ENCODE peak calls at places on chromosome 6, in nine cellular contexts. C, K, X, Q, Y, N, L, M and D are unnamed samples.

GRCh38 chr6:169185692-169186485 is 67.8 kb downstream of the THBS2 start:
- DNase-seq in C (no peak), K (no peak), X (no peak), Q (no peak), Y (no peak), N (no peak), L (no peak), M (no peak), D (no peak)

GRCh38 chr6:6603317-6603716 is 14.8 kb downstream of the LY86 start:
- DNase-seq in C (no peak), K (no peak), X (no peak), Q (no peak), Y (no peak), N (no peak), L (no peak), M (no peak), D (no peak)

GRCh38 chr6:24522821-24523175 is 28.0 kb downstream of the ALDH5A1 start:
- DNase-seq in C (no peak), K (no peak), X (no peak), Q (no peak), Y (no peak), N (no peak), L (no peak), M (no peak), D (no peak)

GRCh38 chr6:159981171-159981571 is 12.3 kb downstream of the IGF2R start:
- DNase-seq in C (no peak), K (no peak), X (peak; percentile 11), Q (no peak), Y (no peak), N (no peak), L (no peak), M (no peak), D (no peak)

GRCh38 chr6:39076993-39077535 is 28.5 kb downstream of the GLP1R start:
- DNase-seq in C (no peak), K (no peak), X (no peak), Q (no peak), Y (no peak), N (no peak), L (no peak), M (no peak), D (no peak)

GRCh38 chr6:146913842-146914562 is 290.2 kb upstream of the STXBP5 start:
- DNase-seq in C (peak; percentile 26), K (peak; percentile 28), X (peak; percentile 98), Q (peak; percentile 88), Y (peak; percentile 82), N (peak; percentile 87), L (peak; percentile 33), M (peak; percentile 82), D (peak; percentile 24)

GRCh38 chr6:9225441-9225871 is 790.1 kb upstream of the SLC35B3 start:
- DNase-seq in C (no peak), K (no peak), X (no peak), Q (no peak), Y (no peak), N (no peak), L (no peak), M (no peak), D (peak; percentile 68)

GRCh38 chr6:24524801-24525200 is 30.0 kb downstream of the ALDH5A1 start:
- DNase-seq in C (no peak), K (no peak), X (peak; percentile 9), Q (peak; percentile 36), Y (no peak), N (no peak), L (peak; percentile 33), M (peak; percentile 41), D (no peak)

GRCh38 chr6:157292202-157292601 is 31.1 kb downstream of the TMEM242 start:
- DNase-seq in C (no peak), K (no peak), X (no peak), Q (no peak), Y (no peak), N (no peak), L (no peak), M (no peak), D (no peak)

GRCh38 chr6:118743744-118744143 is 92.4 kb upstream of the CEP85L start:
- DNase-seq in C (no peak), K (no peak), X (no peak), Q (no peak), Y (no peak), N (no peak), L (no peak), M (no peak), D (no peak)

GRCh38 chr6:21305827-21306469 is 287.6 kb upstream of the SOX4 start:
- DNase-seq in C (no peak), K (no peak), X (no peak), Q (no peak), Y (no peak), N (no peak), L (peak; percentile 70), M (no peak), D (no peak)

GRCh38 chr6:99550046-99550445 is 18.4 kb downstream of the CCNC start:
- DNase-seq in C (no peak), K (no peak), X (no peak), Q (no peak), Y (no peak), N (no peak), L (no peak), M (no peak), D (no peak)

GRCh38 chr6:130602151-130602770 is 224.9 kb upstream of the SMLR1 start:
- DNase-seq in C (no peak), K (no peak), X (peak; percentile 98), Q (peak; percentile 67), Y (no peak), N (no peak), L (no peak), M (peak; percentile 94), D (no peak)

GRCh38 chr6:71228461-71229041 is 60.1 kb upstream of the OGFRL1 start:
- DNase-seq in C (no peak), K (no peak), X (no peak), Q (no peak), Y (no peak), N (no peak), L (no peak), M (no peak), D (no peak)

GRCh38 chr6:77463881-77464867 is 883 bp upstream of the HTR1B start:
- DNase-seq in C (no peak), K (no peak), X (peak; percentile 52), Q (no peak), Y (peak; percentile 50), N (no peak), L (no peak), M (no peak), D (no peak)

GRCh38 chr6:100810015-100810414 is 71.1 kb downstream of the ASCC3 start:
- DNase-seq in C (no peak), K (no peak), X (no peak), Q (no peak), Y (no peak), N (no peak), L (no peak), M (no peak), D (no peak)

GRCh38 chr6:11430036-11430435 is 107.5 kb upstream of the TMEM170B start:
- DNase-seq in C (no peak), K (no peak), X (no peak), Q (no peak), Y (no peak), N (no peak), L (no peak), M (no peak), D (no peak)

GRCh38 chr6:108102965-108103364 is 28.4 kb upstream of the OSTM1 start:
- DNase-seq in C (no peak), K (no peak), X (no peak), Q (no peak), Y (no peak), N (no peak), L (no peak), M (no peak), D (no peak)

GRCh38 chr6:34888441-34888820 is 589 bp upstream of the TAF11 start:
- DNase-seq in C (no peak), K (no peak), X (no peak), Q (no peak), Y (no peak), N (no peak), L (no peak), M (no peak), D (no peak)

DNA sequence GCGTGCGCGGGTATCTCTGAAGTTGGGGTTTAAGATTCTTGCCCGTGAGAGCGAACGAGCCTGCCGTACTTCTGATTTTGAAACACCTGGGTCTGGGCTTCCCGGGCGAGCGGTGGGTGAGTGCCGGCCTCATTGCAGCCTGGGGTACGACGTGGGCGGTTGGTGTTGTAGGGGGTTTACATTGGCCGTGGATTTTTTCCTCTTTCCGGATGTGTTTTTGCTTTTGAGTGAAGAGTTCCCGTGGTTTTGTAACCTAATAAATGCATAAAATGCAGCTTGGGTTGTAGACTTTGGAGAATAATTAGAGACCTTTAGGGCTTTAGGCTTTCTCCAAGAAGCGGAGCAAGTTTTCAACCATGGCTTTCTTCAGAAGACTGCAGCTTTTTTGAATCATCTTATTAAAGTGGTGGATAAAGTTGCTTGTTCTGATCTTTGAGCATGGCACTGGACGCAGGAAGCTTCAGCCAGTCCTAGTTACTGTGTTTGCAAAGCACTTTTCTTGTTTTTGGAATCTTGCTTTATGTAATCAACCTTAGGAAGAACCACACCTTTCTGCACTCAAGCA is 314 bp downstream of the FARS2 start:
- DNase-seq in C (no peak), K (no peak), X (no peak), Q (peak; percentile 2), Y (no peak), N (no peak), L (no peak), M (no peak), D (no peak)
- TF ChIP-seq POLR2AphosphoS5 in C (no peak), K (no peak), X (no peak), Q (no peak), Y (no peak), N (no peak), L (no peak), M (no peak), D (no peak)

GRCh38 chr6:13194852-13195251 is 133.5 kb downstream of the TBC1D7 start:
- DNase-seq in C (peak; percentile 48), K (peak; percentile 40), X (peak; percentile 69), Q (peak; percentile 10), Y (no peak), N (peak; percentile 58), L (peak; percentile 64), M (peak; percentile 21), D (peak; percentile 13)
- TF ChIP-seq CTCF in C (peak; percentile 30), K (no peak), X (peak; percentile 72), Q (peak; percentile 74), Y (no peak), N (no peak), L (peak; percentile 79), M (peak; percentile 30), D (no peak)

DNA sequence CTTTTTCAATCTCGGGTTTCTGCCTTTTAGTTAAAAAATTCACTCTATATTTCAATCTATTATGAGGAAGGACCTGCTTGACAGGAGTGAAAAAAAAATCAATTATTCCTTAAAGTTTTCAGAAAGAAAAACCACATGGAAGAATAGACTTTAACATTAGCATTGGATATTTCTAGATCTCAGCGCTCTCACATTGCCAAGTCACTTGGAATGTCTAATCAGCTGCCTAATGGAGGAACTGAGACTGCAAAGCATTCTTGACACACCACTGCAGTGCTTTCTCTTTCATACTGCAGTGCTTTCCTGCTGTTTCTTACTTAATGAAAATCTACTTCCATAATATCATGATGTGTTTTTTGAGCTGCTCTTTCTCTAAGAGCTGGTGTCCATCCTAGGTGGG is 20.4 kb upstream of the MCM3 start:
- DNase-seq in C (no peak), K (no peak), X (no peak), Q (no peak), Y (no peak), N (no peak), L (no peak), M (no peak), D (no peak)
- TF ChIP-seq POLR2AphosphoS5 in C (no peak), K (no peak), X (no peak), Q (no peak), Y (no peak), N (no peak), L (no peak), M (no peak), D (no peak)

GRCh38 chr6:106510090-106510970 is 119.0 kb downstream of the RTN4IP1 start:
- DNase-seq in C (peak; percentile 86), K (peak; percentile 76), X (no peak), Q (no peak), Y (peak; percentile 74), N (peak; percentile 92), L (peak; percentile 40), M (no peak), D (peak; percentile 65)
- TF ChIP-seq CTCF in C (no peak), K (no peak), X (peak; percentile 3), Q (peak; percentile 62), Y (no peak), N (no peak), L (peak; percentile 59), M (no peak), D (no peak)